ENCODE peak calls at places on chromosome 11, in six cellular contexts. One of them, this sample, is unnamed.

GRCh38 chr11:68842427-68843051 is 823 bp upstream of the CPT1A start:
- DNase-seq in stimulated activated CD4-positive, alpha-beta T cell treated with anti-CD3 and anti-CD28 coated beads, Interleukin-12 subunit alpha, Interleukin-12 subunit beta, amount 100 ng/mL, for 48 hours: no peak
- DNase-seq in ureter: no peak
- DNase-seq in MG63: no peak
- DNase-seq in NCI-H748 treated with DMSO at 0.1 percent for 48 hours: no peak
- DNase-seq in esophagus squamous epithelium: no peak
- DNase-seq in this sample: no peak

GRCh38 chr11:129373489-129373953 is 2.1 kb upstream of the BARX2 start:
- DNase-seq in stimulated activated CD4-positive, alpha-beta T cell treated with anti-CD3 and anti-CD28 coated beads, Interleukin-12 subunit alpha, Interleukin-12 subunit beta, amount 100 ng/mL, for 48 hours: no peak
- DNase-seq in ureter: no peak
- DNase-seq in MG63: no peak
- DNase-seq in NCI-H748 treated with DMSO at 0.1 percent for 48 hours: no peak
- DNase-seq in esophagus squamous epithelium: no peak
- DNase-seq in this sample: no peak

GRCh38 chr11:28969832-28970231 is 861.6 kb downstream of the METTL15 start:
- DNase-seq in stimulated activated CD4-positive, alpha-beta T cell treated with anti-CD3 and anti-CD28 coated beads, Interleukin-12 subunit alpha, Interleukin-12 subunit beta, amount 100 ng/mL, for 48 hours: no peak
- DNase-seq in ureter: no peak
- DNase-seq in MG63: no peak
- DNase-seq in NCI-H748 treated with DMSO at 0.1 percent for 48 hours: no peak
- DNase-seq in esophagus squamous epithelium: no peak
- DNase-seq in this sample: no peak

GRCh38 chr11:133570376-133570775 is 38.1 kb upstream of the OPCML start:
- DNase-seq in stimulated activated CD4-positive, alpha-beta T cell treated with anti-CD3 and anti-CD28 coated beads, Interleukin-12 subunit alpha, Interleukin-12 subunit beta, amount 100 ng/mL, for 48 hours: no peak
- DNase-seq in ureter: no peak
- DNase-seq in MG63: peak; percentile 31
- DNase-seq in NCI-H748 treated with DMSO at 0.1 percent for 48 hours: no peak
- DNase-seq in esophagus squamous epithelium: no peak
- DNase-seq in this sample: no peak

GRCh38 chr11:47078751-47079524 is 97.7 kb downstream of the ARFGAP2 start:
- DNase-seq in stimulated activated CD4-positive, alpha-beta T cell treated with anti-CD3 and anti-CD28 coated beads, Interleukin-12 subunit alpha, Interleukin-12 subunit beta, amount 100 ng/mL, for 48 hours: no peak
- DNase-seq in ureter: no peak
- DNase-seq in MG63: no peak
- DNase-seq in NCI-H748 treated with DMSO at 0.1 percent for 48 hours: no peak
- DNase-seq in esophagus squamous epithelium: no peak
- DNase-seq in this sample: no peak

GRCh38 chr11:126426126-126426525 is 70.6 kb downstream of the ST3GAL4 start:
- DNase-seq in stimulated activated CD4-positive, alpha-beta T cell treated with anti-CD3 and anti-CD28 coated beads, Interleukin-12 subunit alpha, Interleukin-12 subunit beta, amount 100 ng/mL, for 48 hours: no peak
- DNase-seq in ureter: no peak
- DNase-seq in MG63: no peak
- DNase-seq in NCI-H748 treated with DMSO at 0.1 percent for 48 hours: no peak
- DNase-seq in esophagus squamous epithelium: no peak
- DNase-seq in this sample: no peak

GRCh38 chr11:109123811-109124787 is 297.9 kb upstream of the C11orf87 start:
- DNase-seq in stimulated activated CD4-positive, alpha-beta T cell treated with anti-CD3 and anti-CD28 coated beads, Interleukin-12 subunit alpha, Interleukin-12 subunit beta, amount 100 ng/mL, for 48 hours: no peak
- DNase-seq in ureter: no peak
- DNase-seq in MG63: peak; percentile 35
- DNase-seq in NCI-H748 treated with DMSO at 0.1 percent for 48 hours: no peak
- DNase-seq in esophagus squamous epithelium: no peak
- DNase-seq in this sample: no peak

GRCh38 chr11:67279589-67280340 is 9.3 kb upstream of the ANKRD13D start:
- DNase-seq in stimulated activated CD4-positive, alpha-beta T cell treated with anti-CD3 and anti-CD28 coated beads, Interleukin-12 subunit alpha, Interleukin-12 subunit beta, amount 100 ng/mL, for 48 hours: no peak
- DNase-seq in ureter: no peak
- DNase-seq in MG63: no peak
- DNase-seq in NCI-H748 treated with DMSO at 0.1 percent for 48 hours: no peak
- DNase-seq in esophagus squamous epithelium: no peak
- DNase-seq in this sample: no peak

GRCh38 chr11:9057032-9057431 is 34.4 kb downstream of the SCUBE2 start:
- DNase-seq in stimulated activated CD4-positive, alpha-beta T cell treated with anti-CD3 and anti-CD28 coated beads, Interleukin-12 subunit alpha, Interleukin-12 subunit beta, amount 100 ng/mL, for 48 hours: no peak
- DNase-seq in ureter: no peak
- DNase-seq in MG63: no peak
- DNase-seq in NCI-H748 treated with DMSO at 0.1 percent for 48 hours: peak; percentile 79
- DNase-seq in esophagus squamous epithelium: no peak
- DNase-seq in this sample: no peak

GRCh38 chr11:11669447-11669846 is 47.6 kb upstream of the GALNT18 start:
- DNase-seq in stimulated activated CD4-positive, alpha-beta T cell treated with anti-CD3 and anti-CD28 coated beads, Interleukin-12 subunit alpha, Interleukin-12 subunit beta, amount 100 ng/mL, for 48 hours: no peak
- DNase-seq in ureter: no peak
- DNase-seq in MG63: no peak
- DNase-seq in NCI-H748 treated with DMSO at 0.1 percent for 48 hours: no peak
- DNase-seq in esophagus squamous epithelium: no peak
- DNase-seq in this sample: no peak

GRCh38 chr11:35009191-35009940 is 92.9 kb downstream of the PDHX start:
- DNase-seq in stimulated activated CD4-positive, alpha-beta T cell treated with anti-CD3 and anti-CD28 coated beads, Interleukin-12 subunit alpha, Interleukin-12 subunit beta, amount 100 ng/mL, for 48 hours: no peak
- DNase-seq in ureter: no peak
- DNase-seq in MG63: peak; percentile 81
- DNase-seq in NCI-H748 treated with DMSO at 0.1 percent for 48 hours: peak; percentile 35
- DNase-seq in esophagus squamous epithelium: no peak
- DNase-seq in this sample: no peak

GRCh38 chr11:134597452-134597851 is 185.4 kb upstream of the B3GAT1 start:
- DNase-seq in stimulated activated CD4-positive, alpha-beta T cell treated with anti-CD3 and anti-CD28 coated beads, Interleukin-12 subunit alpha, Interleukin-12 subunit beta, amount 100 ng/mL, for 48 hours: no peak
- DNase-seq in ureter: peak; percentile 20
- DNase-seq in MG63: no peak
- DNase-seq in NCI-H748 treated with DMSO at 0.1 percent for 48 hours: no peak
- DNase-seq in esophagus squamous epithelium: no peak
- DNase-seq in this sample: no peak

GRCh38 chr11:90453525-90453924 is 230.7 kb upstream of the CHORDC1 start:
- DNase-seq in stimulated activated CD4-positive, alpha-beta T cell treated with anti-CD3 and anti-CD28 coated beads, Interleukin-12 subunit alpha, Interleukin-12 subunit beta, amount 100 ng/mL, for 48 hours: no peak
- DNase-seq in ureter: no peak
- DNase-seq in MG63: no peak
- DNase-seq in NCI-H748 treated with DMSO at 0.1 percent for 48 hours: no peak
- DNase-seq in esophagus squamous epithelium: no peak
- DNase-seq in this sample: no peak

GRCh38 chr11:71282581-71283351 is 30.4 kb upstream of the SHANK2 start:
- DNase-seq in stimulated activated CD4-positive, alpha-beta T cell treated with anti-CD3 and anti-CD28 coated beads, Interleukin-12 subunit alpha, Interleukin-12 subunit beta, amount 100 ng/mL, for 48 hours: no peak
- DNase-seq in ureter: peak; percentile 32
- DNase-seq in MG63: peak; percentile 13
- DNase-seq in NCI-H748 treated with DMSO at 0.1 percent for 48 hours: no peak
- DNase-seq in esophagus squamous epithelium: no peak
- DNase-seq in this sample: no peak

GRCh38 chr11:83836883-83837654 is 550.9 kb upstream of the CCDC90B start:
- DNase-seq in stimulated activated CD4-positive, alpha-beta T cell treated with anti-CD3 and anti-CD28 coated beads, Interleukin-12 subunit alpha, Interleukin-12 subunit beta, amount 100 ng/mL, for 48 hours: no peak
- DNase-seq in ureter: peak; percentile 44
- DNase-seq in MG63: peak; percentile 5
- DNase-seq in NCI-H748 treated with DMSO at 0.1 percent for 48 hours: peak; percentile 23
- DNase-seq in esophagus squamous epithelium: no peak
- DNase-seq in this sample: peak; percentile 6

GRCh38 chr11:2293396-2294339 is 8.1 kb downstream of the C11orf21 start:
- DNase-seq in stimulated activated CD4-positive, alpha-beta T cell treated with anti-CD3 and anti-CD28 coated beads, Interleukin-12 subunit alpha, Interleukin-12 subunit beta, amount 100 ng/mL, for 48 hours: no peak
- DNase-seq in ureter: no peak
- DNase-seq in MG63: no peak
- DNase-seq in NCI-H748 treated with DMSO at 0.1 percent for 48 hours: no peak
- DNase-seq in esophagus squamous epithelium: no peak
- DNase-seq in this sample: no peak

GRCh38 chr11:1837171-1838076 is 1.4 kb upstream of the TNNI2 start:
- DNase-seq in stimulated activated CD4-positive, alpha-beta T cell treated with anti-CD3 and anti-CD28 coated beads, Interleukin-12 subunit alpha, Interleukin-12 subunit beta, amount 100 ng/mL, for 48 hours: peak; percentile 71
- DNase-seq in ureter: no peak
- DNase-seq in MG63: peak; percentile 54
- DNase-seq in NCI-H748 treated with DMSO at 0.1 percent for 48 hours: no peak
- DNase-seq in esophagus squamous epithelium: no peak
- DNase-seq in this sample: peak; percentile 91

GRCh38 chr11:110918351-110918750 is 206.1 kb upstream of the ARHGAP20 start:
- DNase-seq in stimulated activated CD4-positive, alpha-beta T cell treated with anti-CD3 and anti-CD28 coated beads, Interleukin-12 subunit alpha, Interleukin-12 subunit beta, amount 100 ng/mL, for 48 hours: no peak
- DNase-seq in ureter: no peak
- DNase-seq in MG63: no peak
- DNase-seq in NCI-H748 treated with DMSO at 0.1 percent for 48 hours: no peak
- DNase-seq in esophagus squamous epithelium: no peak
- DNase-seq in this sample: no peak

GRCh38 chr11:2779981-2780849 is 80.4 kb upstream of the KCNQ1OT1 start:
- DNase-seq in stimulated activated CD4-positive, alpha-beta T cell treated with anti-CD3 and anti-CD28 coated beads, Interleukin-12 subunit alpha, Interleukin-12 subunit beta, amount 100 ng/mL, for 48 hours: no peak
- DNase-seq in ureter: peak; percentile 41
- DNase-seq in MG63: no peak
- DNase-seq in NCI-H748 treated with DMSO at 0.1 percent for 48 hours: no peak
- DNase-seq in esophagus squamous epithelium: no peak
- DNase-seq in this sample: peak; percentile 2

GRCh38 chr11:102287963-102288744 is 29.1 kb upstream of the BIRC3 start:
- DNase-seq in stimulated activated CD4-positive, alpha-beta T cell treated with anti-CD3 and anti-CD28 coated beads, Interleukin-12 subunit alpha, Interleukin-12 subunit beta, amount 100 ng/mL, for 48 hours: no peak
- DNase-seq in ureter: no peak
- DNase-seq in MG63: peak; percentile 17
- DNase-seq in NCI-H748 treated with DMSO at 0.1 percent for 48 hours: peak; percentile 70
- DNase-seq in esophagus squamous epithelium: no peak
- DNase-seq in this sample: peak; percentile 47

GRCh38 chr11:15107730-15108515 is 6.8 kb upstream of the INSC start:
- DNase-seq in stimulated activated CD4-positive, alpha-beta T cell treated with anti-CD3 and anti-CD28 coated beads, Interleukin-12 subunit alpha, Interleukin-12 subunit beta, amount 100 ng/mL, for 48 hours: no peak
- DNase-seq in ureter: no peak
- DNase-seq in MG63: no peak
- DNase-seq in NCI-H748 treated with DMSO at 0.1 percent for 48 hours: no peak
- DNase-seq in esophagus squamous epithelium: no peak
- DNase-seq in this sample: no peak

GRCh38 chr11:6127881-6128280 is 20.4 kb downstream of the OR56B4 start:
- DNase-seq in stimulated activated CD4-positive, alpha-beta T cell treated with anti-CD3 and anti-CD28 coated beads, Interleukin-12 subunit alpha, Interleukin-12 subunit beta, amount 100 ng/mL, for 48 hours: no peak
- DNase-seq in ureter: no peak
- DNase-seq in MG63: no peak
- DNase-seq in NCI-H748 treated with DMSO at 0.1 percent for 48 hours: no peak
- DNase-seq in esophagus squamous epithelium: no peak
- DNase-seq in this sample: no peak

GRCh38 chr11:68678031-68678441 is 6.3 kb upstream of the GAL start:
- DNase-seq in stimulated activated CD4-positive, alpha-beta T cell treated with anti-CD3 and anti-CD28 coated beads, Interleukin-12 subunit alpha, Interleukin-12 subunit beta, amount 100 ng/mL, for 48 hours: no peak
- DNase-seq in ureter: no peak
- DNase-seq in MG63: no peak
- DNase-seq in NCI-H748 treated with DMSO at 0.1 percent for 48 hours: no peak
- DNase-seq in esophagus squamous epithelium: no peak
- DNase-seq in this sample: no peak

GRCh38 chr11:59097113-59097708 is 9.8 kb upstream of the FAM111B start:
- DNase-seq in stimulated activated CD4-positive, alpha-beta T cell treated with anti-CD3 and anti-CD28 coated beads, Interleukin-12 subunit alpha, Interleukin-12 subunit beta, amount 100 ng/mL, for 48 hours: peak; percentile 54
- DNase-seq in ureter: peak; percentile 58
- DNase-seq in MG63: peak; percentile 34
- DNase-seq in NCI-H748 treated with DMSO at 0.1 percent for 48 hours: peak; percentile 5
- DNase-seq in esophagus squamous epithelium: no peak
- DNase-seq in this sample: peak; percentile 63

GRCh38 chr11:30143098-30143705 is 87.6 kb upstream of the FSHB start:
- DNase-seq in stimulated activated CD4-positive, alpha-beta T cell treated with anti-CD3 and anti-CD28 coated beads, Interleukin-12 subunit alpha, Interleukin-12 subunit beta, amount 100 ng/mL, for 48 hours: no peak
- DNase-seq in ureter: no peak
- DNase-seq in MG63: no peak
- DNase-seq in NCI-H748 treated with DMSO at 0.1 percent for 48 hours: peak; percentile 4
- DNase-seq in esophagus squamous epithelium: no peak
- DNase-seq in this sample: no peak

GRCh38 chr11:109512249-109512648 is 90.3 kb downstream of the C11orf87 start:
- DNase-seq in stimulated activated CD4-positive, alpha-beta T cell treated with anti-CD3 and anti-CD28 coated beads, Interleukin-12 subunit alpha, Interleukin-12 subunit beta, amount 100 ng/mL, for 48 hours: no peak
- DNase-seq in ureter: no peak
- DNase-seq in MG63: peak; percentile 25
- DNase-seq in NCI-H748 treated with DMSO at 0.1 percent for 48 hours: no peak
- DNase-seq in esophagus squamous epithelium: no peak
- DNase-seq in this sample: no peak

GRCh38 chr11:2806351-2807058 is 79.1 kb downstream of the CDKN1C start:
- DNase-seq in stimulated activated CD4-positive, alpha-beta T cell treated with anti-CD3 and anti-CD28 coated beads, Interleukin-12 subunit alpha, Interleukin-12 subunit beta, amount 100 ng/mL, for 48 hours: no peak
- DNase-seq in ureter: peak; percentile 45
- DNase-seq in MG63: no peak
- DNase-seq in NCI-H748 treated with DMSO at 0.1 percent for 48 hours: no peak
- DNase-seq in esophagus squamous epithelium: no peak
- DNase-seq in this sample: no peak

GRCh38 chr11:130718118-130718517 is 198.2 kb downstream of the SNX19 start:
- DNase-seq in stimulated activated CD4-positive, alpha-beta T cell treated with anti-CD3 and anti-CD28 coated beads, Interleukin-12 subunit alpha, Interleukin-12 subunit beta, amount 100 ng/mL, for 48 hours: no peak
- DNase-seq in ureter: no peak
- DNase-seq in MG63: no peak
- DNase-seq in NCI-H748 treated with DMSO at 0.1 percent for 48 hours: no peak
- DNase-seq in esophagus squamous epithelium: no peak
- DNase-seq in this sample: no peak

GRCh38 chr11:11374358-11375148 is 21.5 kb upstream of the CSNK2A3 start:
- DNase-seq in stimulated activated CD4-positive, alpha-beta T cell treated with anti-CD3 and anti-CD28 coated beads, Interleukin-12 subunit alpha, Interleukin-12 subunit beta, amount 100 ng/mL, for 48 hours: no peak
- DNase-seq in ureter: no peak
- DNase-seq in MG63: no peak
- DNase-seq in NCI-H748 treated with DMSO at 0.1 percent for 48 hours: no peak
- DNase-seq in esophagus squamous epithelium: no peak
- DNase-seq in this sample: no peak

GRCh38 chr11:61418136-61418535 is 11.6 kb downstream of the CPSF7 start:
- DNase-seq in stimulated activated CD4-positive, alpha-beta T cell treated with anti-CD3 and anti-CD28 coated beads, Interleukin-12 subunit alpha, Interleukin-12 subunit beta, amount 100 ng/mL, for 48 hours: no peak
- DNase-seq in ureter: no peak
- DNase-seq in MG63: no peak
- DNase-seq in NCI-H748 treated with DMSO at 0.1 percent for 48 hours: no peak
- DNase-seq in esophagus squamous epithelium: no peak
- DNase-seq in this sample: no peak

GRCh38 chr11:112795142-112795815 is 165.9 kb upstream of the NCAM1 start:
- DNase-seq in stimulated activated CD4-positive, alpha-beta T cell treated with anti-CD3 and anti-CD28 coated beads, Interleukin-12 subunit alpha, Interleukin-12 subunit beta, amount 100 ng/mL, for 48 hours: no peak
- DNase-seq in ureter: no peak
- DNase-seq in MG63: peak; percentile 53
- DNase-seq in NCI-H748 treated with DMSO at 0.1 percent for 48 hours: no peak
- DNase-seq in esophagus squamous epithelium: no peak
- DNase-seq in this sample: peak; percentile 10

This sample was measured in stimulated activated naive CD8-positive, alpha-beta T cell treated with anti-CD3 and anti-CD28 coated beads, Interleukin-15, Interleukin-2, amounts not matched to agents 100 U/mL and 50 U/mL, for 24 hours.